ENCODE peak calls at places on chromosomes 11 and 22, in four cellular contexts. H, V, X and U are unnamed samples. For H3K27me3, the result is how much of the 10 kb centered on the place peaks cover.

GRCh38 chr11:112942966-112943643 is 18.1 kb upstream of the NCAM1 start:
- DNase-seq in H (no peak), V (no peak), X (no peak), U (no peak)

GRCh38 chr11:111538407-111539114 is 2.0 kb upstream of the LAYN start:
- DNase-seq in H (no peak), V (no peak), X (peak), U (no peak)

GRCh38 chr22:40593460-40594273 is 42.9 kb downstream of the MRTFA start:
- DNase-seq in H (no peak), V (no peak), X (peak), U (no peak)

GRCh38 chr11:133047036-133047800 is 485.1 kb downstream of the OPCML start:
- DNase-seq in H (no peak), V (no peak), X (no peak), U (no peak)

GRCh38 chr11:1854949-1855885 is 2.3 kb downstream of the LSP1 start:
- DNase-seq in H (no peak), V (no peak), X (no peak), U (no peak)

GRCh38 chr11:112615238-112615637 is 346.0 kb upstream of the NCAM1 start:
- DNase-seq in H (no peak), V (no peak), X (no peak), U (no peak)

GRCh38 chr11:58905141-58905715 is 34.1 kb upstream of the GLYATL1 start:
- DNase-seq in H (peak), V (no peak), X (no peak), U (peak)

GRCh38 chr11:57133616-57134015 is 48.1 kb upstream of the LRRC55 start:
- DNase-seq in H (no peak), V (no peak), X (no peak), U (no peak)

GRCh38 chr11:76005746-76006145 is 190.7 kb downstream of the UVRAG start:
- DNase-seq in H (peak), V (no peak), X (no peak), U (no peak)

GRCh38 chr11:116454020-116454645 is 318.7 kb downstream of the BUD13 start:
- DNase-seq in H (peak), V (no peak), X (peak), U (no peak)

GRCh38 chr11:75516886-75517285 is 8.9 kb downstream of the GDPD5 start:
- DNase-seq in H (no peak), V (no peak), X (no peak), U (no peak)

GRCh38 chr11:80529722-80530121 is 1088.9 kb upstream of the TENM4 start:
- DNase-seq in H (no peak), V (no peak), X (peak), U (no peak)

GRCh38 chr11:45091563-45092392 is 54.7 kb upstream of the PRDM11 start:
- DNase-seq in H (peak), V (no peak), X (no peak), U (no peak)

GRCh38 chr11:3685923-3686322 is 14.7 kb upstream of the CHRNA10 start:
- DNase-seq in H (no peak), V (no peak), X (no peak), U (no peak)

GRCh38 chr11:10824888-10825287 is 16.2 kb upstream of the EIF4G2 start:
- DNase-seq in H (no peak), V (no peak), X (no peak), U (no peak)

GRCh38 chr22:47406896-47407295 is 644.4 kb downstream of the TBC1D22A start:
- DNase-seq in H (no peak), V (peak), X (no peak), U (no peak)

GRCh38 chr22:33975841-33976240 is 55.6 kb upstream of the LARGE1 start:
- DNase-seq in H (no peak), V (no peak), X (no peak), U (no peak)

GRCh38 chr11:37502202-37502601 is 904.2 kb upstream of the RAG2 start:
- DNase-seq in H (no peak), V (no peak), X (peak), U (no peak)

GRCh38 chr11:111010391-111011354 is 234.9 kb upstream of the POU2AF2 start:
- DNase-seq in H (no peak), V (no peak), X (no peak), U (no peak)

GRCh38 chr11:87878373-87878779 is 296.9 kb downstream of the RAB38 start:
- DNase-seq in H (peak), V (no peak), X (peak), U (no peak)

GRCh38 chr11:97158256-97158655 is 768.4 kb downstream of the JRKL start:
- DNase-seq in H (no peak), V (no peak), X (no peak), U (no peak)

GRCh38 chr11:90947930-90948329 is 725.1 kb upstream of the CHORDC1 start:
- DNase-seq in H (no peak), V (no peak), X (no peak), U (no peak)

GRCh38 chr22:20174785-20175596 is 24.1 kb upstream of the CCDC188 start:
- DNase-seq in H (no peak), V (no peak), X (no peak), U (no peak)

GRCh38 chr11:108511851-108512474 is 13.8 kb upstream of the POGLUT3 start:
- DNase-seq in H (peak), V (no peak), X (no peak), U (no peak)

GRCh38 chr22:27581688-27582087 is 219.9 kb downstream of the MN1 start:
- DNase-seq in H (no peak), V (peak), X (no peak), U (peak)

GRCh38 chr11:10651579-10652361 is 41.8 kb downstream of the IRAG1 start:
- DNase-seq in H (no peak), V (peak), X (peak), U (peak)

GRCh38 chr22:45978275-45978713 is 1.3 kb upstream of the WNT7B start:
- DNase-seq in H (no peak), V (no peak), X (no peak), U (no peak)
- H3K27me3 ChIP-seq in H (under half), V (under half), X (under half), U (under half)

GRCh38 chr22:42929838-42930155 is 72.7 kb upstream of the ARFGAP3 start:
- DNase-seq in H (no peak), V (no peak), X (no peak), U (no peak)

GRCh38 chr22:42932197-42932519 is 75.1 kb upstream of the ARFGAP3 start:
- DNase-seq in H (no peak), V (no peak), X (no peak), U (no peak)

GRCh38 chr22:42928969-42929837 is 72.1 kb upstream of the ARFGAP3 start:
- DNase-seq in H (no peak), V (peak), X (no peak), U (no peak)

GRCh38 chr22:42931421-42932196 is 74.5 kb upstream of the ARFGAP3 start:
- DNase-seq in H (no peak), V (no peak), X (no peak), U (no peak)

DNA sequence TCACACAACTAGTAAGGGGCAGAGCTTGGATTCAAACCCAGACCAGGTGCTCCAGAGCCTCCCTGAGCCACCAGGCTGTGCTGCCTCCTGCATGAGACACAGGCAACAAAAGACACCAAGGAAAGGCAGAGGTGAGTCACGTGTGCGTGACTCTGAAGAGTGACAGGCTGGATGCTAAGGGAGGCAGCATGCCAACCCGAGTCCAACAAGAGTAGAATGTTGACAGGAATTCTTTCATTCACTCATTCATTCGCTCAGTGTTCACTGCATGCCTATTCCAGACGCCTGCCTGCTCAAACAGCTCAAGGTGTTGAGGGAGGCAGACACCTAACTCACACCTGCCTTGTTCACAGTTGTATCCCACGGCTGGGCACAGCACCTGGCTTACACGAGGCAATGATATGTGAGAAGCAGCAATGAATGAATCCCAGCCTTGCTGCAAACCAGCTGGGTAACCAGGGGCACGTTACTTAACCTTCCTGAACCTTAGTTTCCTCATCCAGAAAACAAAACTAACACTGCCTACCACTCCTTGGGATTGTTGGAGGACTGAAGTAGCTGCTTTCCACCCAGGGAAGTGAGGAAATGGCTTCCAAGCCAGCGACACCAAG is 73.8 kb upstream of the ARFGAP3 start:
- DNase-seq in H (peak), V (no peak), X (no peak), U (no peak)
- H3K4me3 ChIP-seq in H (no peak), V (no peak), X (no peak), U (no peak)

DNA sequence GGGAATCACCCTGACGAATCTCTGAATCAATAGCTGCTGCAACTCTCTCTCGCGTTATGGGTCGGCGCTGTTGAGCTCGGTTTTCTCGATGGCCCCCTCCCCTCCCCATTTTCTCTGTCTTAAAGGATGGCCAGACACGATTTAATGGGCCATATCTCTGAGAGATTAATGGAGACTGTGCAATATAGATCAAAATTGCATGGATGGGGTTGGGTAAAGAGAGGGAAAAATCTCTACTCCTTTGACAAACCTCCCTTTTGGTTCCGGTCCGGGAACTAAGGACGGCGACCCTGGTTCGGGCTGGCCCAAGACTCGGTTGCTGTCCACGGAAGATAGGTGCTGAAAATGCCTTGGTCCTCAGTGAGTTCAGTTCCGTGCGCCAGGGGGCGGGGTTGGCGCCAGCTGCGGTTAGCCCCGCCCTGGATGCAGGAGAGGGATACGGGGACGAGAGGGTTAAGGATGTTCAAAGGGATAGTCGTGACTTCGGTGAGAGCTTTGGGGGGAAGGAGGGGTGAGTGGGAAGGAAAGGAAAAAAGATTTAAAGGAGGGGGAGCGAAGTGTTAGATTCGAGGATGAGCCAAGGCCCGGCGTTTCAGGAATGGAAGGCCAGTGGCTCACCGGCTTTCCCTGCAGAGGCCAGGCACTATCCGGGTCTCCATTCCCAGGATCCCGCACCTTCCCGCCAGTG is 103.6 kb upstream of the HSD17B12 start:
- DNase-seq in H (peak), V (no peak), X (peak), U (peak)
- H3K27me3 ChIP-seq in H (half or more), V (under half), X (half or more), U (under half)

GRCh38 chr11:47271961-47272661 is 2.2 kb downstream of the MADD start:
- DNase-seq in H (no peak), V (no peak), X (peak), U (no peak)
- H3K4me3 ChIP-seq in H (no peak), V (no peak), X (peak), U (no peak)

DNA sequence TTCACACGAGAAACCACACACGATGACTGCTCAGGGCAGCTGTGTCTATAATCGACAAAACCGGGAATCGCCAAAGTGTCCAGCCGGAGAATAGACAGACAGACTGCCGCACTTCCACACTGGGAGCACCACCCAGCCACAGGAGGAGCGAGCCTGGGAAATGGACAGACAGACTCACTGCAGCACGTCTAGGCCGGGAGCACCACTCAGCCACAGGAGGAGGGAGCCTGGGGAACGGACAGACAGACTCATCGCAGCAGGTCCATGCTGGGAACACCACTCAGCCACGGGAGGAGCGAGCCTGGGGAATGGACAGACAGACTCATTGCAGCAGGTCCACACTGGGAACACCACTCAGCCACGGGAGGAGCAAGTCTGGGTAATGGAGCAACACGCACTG is 137.2 kb downstream of the BRD1 start:
- DNase-seq in H (no peak), V (no peak), X (no peak), U (no peak)
- H3K27me3 ChIP-seq in H (under half), V (under half), X (half or more), U (under half)

DNA sequence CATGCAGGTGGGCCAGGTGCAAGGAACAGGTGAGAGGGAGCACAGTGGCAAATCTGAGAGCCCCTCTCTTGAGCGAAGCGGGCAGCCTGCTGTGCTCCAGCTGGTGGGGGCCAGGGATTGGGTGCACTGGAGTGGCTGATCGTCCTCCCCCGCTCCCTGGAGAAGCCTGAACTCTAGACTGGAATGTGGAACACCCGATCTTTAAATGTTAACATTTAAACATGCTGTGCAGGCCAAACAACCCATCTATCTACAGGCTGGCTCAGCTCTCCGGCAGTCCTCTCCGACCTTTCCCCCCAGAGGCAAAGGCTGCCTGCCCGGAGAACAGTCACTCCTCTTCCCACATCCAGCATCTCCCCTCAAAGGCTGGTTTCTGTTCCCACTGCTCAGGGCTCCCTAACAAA is 5.1 kb downstream of the MRGPRF start:
- DNase-seq in H (no peak), V (peak), X (no peak), U (no peak)
- H3K4me3 ChIP-seq in H (no peak), V (peak), X (no peak), U (no peak)

DNA sequence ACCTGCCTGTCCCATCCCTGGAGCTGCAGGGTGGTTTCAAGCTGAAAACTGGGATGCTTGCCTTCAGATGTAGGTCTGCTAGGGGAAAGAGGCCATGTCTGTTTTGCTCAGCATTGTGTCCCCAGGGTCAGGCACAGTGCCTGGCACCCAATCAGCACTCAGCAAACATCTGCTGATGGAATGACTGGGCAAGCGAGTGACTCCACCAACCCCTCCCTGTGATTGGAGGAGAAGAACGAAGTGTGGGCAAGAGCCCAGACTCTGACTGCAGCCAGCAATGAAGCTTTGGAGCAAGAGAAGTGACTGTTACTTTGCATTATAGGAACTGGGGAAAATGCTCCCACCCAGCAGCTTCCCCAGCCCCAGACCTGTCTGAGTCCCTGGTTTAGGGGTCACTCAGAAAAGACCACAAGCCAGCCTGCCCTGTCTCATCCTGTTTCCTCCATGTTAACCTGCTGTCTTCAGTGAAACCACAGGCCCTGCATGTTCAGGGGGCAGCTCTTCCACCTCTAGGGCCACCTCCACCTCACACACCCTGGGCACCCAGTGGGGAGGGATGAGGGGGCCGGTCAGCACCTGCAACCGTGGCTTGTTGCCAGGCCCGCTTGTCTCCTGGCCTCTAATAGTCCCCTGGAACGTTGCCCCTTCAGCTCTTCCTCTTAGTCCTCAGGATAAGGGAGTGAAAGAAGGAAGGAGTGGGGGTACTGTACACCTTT is 147.4 kb downstream of the TRIM29 start:
- DNase-seq in H (no peak), V (no peak), X (no peak), U (peak)
- H3K27me3 ChIP-seq in H (under half), V (under half), X (under half), U (under half)

GRCh38 chr22:29719894-29720645 is at the start of gene CABP7:
- DNase-seq in H (no peak), V (no peak), X (no peak), U (no peak)
- H3K4me3 ChIP-seq in H (peak), V (peak), X (no peak), U (no peak)

DNA sequence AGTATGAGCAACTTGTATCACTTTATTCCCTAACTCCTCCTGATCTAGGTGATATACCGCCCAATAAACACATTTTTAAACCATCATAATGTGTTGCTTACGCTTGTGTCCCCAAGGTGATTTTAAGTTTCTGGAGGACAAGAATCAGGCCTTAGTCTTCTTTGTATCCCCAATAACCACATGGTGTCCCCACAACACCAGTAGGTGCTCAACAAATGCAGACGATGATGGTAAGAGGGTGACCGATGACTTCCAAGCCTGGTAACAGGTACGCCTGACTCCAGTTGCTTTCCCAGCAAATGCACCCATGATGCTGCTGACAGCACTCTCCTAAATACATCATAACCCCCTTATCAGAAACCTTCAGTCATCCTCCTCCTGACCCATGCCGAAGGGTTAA is 64.2 kb downstream of the EFCAB6 start:
- DNase-seq in H (no peak), V (no peak), X (no peak), U (no peak)
- H3K27me3 ChIP-seq in H (under half), V (under half), X (under half), U (under half)

DNA sequence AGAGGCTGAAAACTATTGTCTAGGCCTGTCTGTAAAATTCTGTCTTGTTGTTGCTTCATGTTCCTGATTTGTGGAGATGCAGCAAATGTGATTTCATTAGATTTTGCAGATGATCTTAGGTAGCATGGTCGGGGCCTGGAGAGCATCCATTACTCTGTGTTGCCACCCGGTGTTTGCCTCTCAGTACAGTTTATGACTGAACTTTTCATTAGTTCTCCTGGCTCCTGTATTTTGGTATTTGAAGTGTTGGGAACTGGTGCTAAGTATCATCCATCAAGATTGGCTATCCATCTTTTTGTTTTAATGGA is 7.7 kb downstream of the YWHAH start:
- DNase-seq in H (no peak), V (no peak), X (no peak), U (no peak)
- H3K4me3 ChIP-seq in H (no peak), V (no peak), X (no peak), U (no peak)